ENCODE peak calls at places on chromosomes 2 and 18, in ten cellular contexts. R, L, K, A, F, I, T, X, D and P are unnamed samples. For H3K9me3, the result is how much of the 10 kb centered on the place peaks cover.

GRCh38 chr2:12262681-12263436 is 453.9 kb upstream of the TRIB2 start:
- DNase-seq in T (no peak), D (no peak), A (no peak), F (peak), X (no peak), R (peak), I (no peak), L (no peak), K (peak), P (no peak)

GRCh38 chr2:190755796-190756415 is 107.0 kb downstream of the NAB1 start:
- DNase-seq in K (no peak), R (peak), L (no peak), T (no peak), I (no peak), X (no peak), F (no peak), A (no peak), D (no peak), P (no peak)

GRCh38 chr2:231866450-231866849 is 59.7 kb downstream of the NPPC start:
- DNase-seq in F (no peak), K (no peak), I (no peak), T (no peak), L (no peak), A (no peak), R (no peak), X (no peak), D (no peak), P (no peak)

GRCh38 chr2:26054598-26055348 is 20.9 kb downstream of the RAB10 start:
- DNase-seq in K (no peak), A (no peak), L (no peak), R (peak), D (no peak), X (no peak), T (no peak), I (no peak), F (no peak), P (no peak)

GRCh38 chr2:150088538-150088937 is 398.9 kb downstream of the RND3 start:
- DNase-seq in F (peak), T (no peak), A (no peak), D (no peak), I (no peak), K (no peak), L (no peak), R (peak), X (no peak), P (no peak)

GRCh38 chr2:7691961-7692656 is 774.9 kb downstream of the RNF144A start:
- DNase-seq in K (no peak), R (no peak), X (no peak), D (no peak), T (no peak), I (no peak), A (no peak), F (no peak), L (no peak), P (no peak)

GRCh38 chr2:96116424-96116878 is at the start of gene ADRA2B:
- DNase-seq in I (peak), L (peak), A (no peak), X (peak), F (peak), K (no peak), D (peak), R (no peak), T (no peak), P (peak)

GRCh38 chr18:11850821-11851155 is 425 bp upstream of the CHMP1B start:
- DNase-seq in X (no peak), R (no peak), A (no peak), T (no peak), L (no peak), K (peak), F (peak), D (no peak), I (no peak), P (peak)

GRCh38 chr2:143901185-143901842 is 618.6 kb downstream of the ZEB2 start:
- DNase-seq in T (no peak), R (peak), D (no peak), A (no peak), K (peak), X (no peak), I (no peak), F (peak), L (no peak), P (no peak)

GRCh38 chr2:106096446-106097369 is 97.4 kb downstream of the UXS1 start:
- DNase-seq in D (no peak), I (no peak), F (no peak), R (no peak), K (no peak), L (no peak), X (no peak), A (no peak), T (no peak), P (no peak)

GRCh38 chr2:122740594-122740948 is 985.1 kb downstream of the TSN start:
- DNase-seq in A (no peak), T (no peak), K (no peak), X (no peak), D (no peak), L (no peak), R (no peak), F (no peak), I (no peak), P (no peak)

GRCh38 chr2:187847245-187848208 is 293.3 kb upstream of the TFPI start:
- DNase-seq in L (no peak), I (peak), T (no peak), A (no peak), D (no peak), K (no peak), X (no peak), F (no peak), R (no peak), P (no peak)

GRCh38 chr2:60070166-60070565 is 483.3 kb downstream of the BCL11A start:
- DNase-seq in T (no peak), R (no peak), A (no peak), D (no peak), I (no peak), X (no peak), K (no peak), L (no peak), F (no peak), P (no peak)

GRCh38 chr2:207401338-207401737 is 128.4 kb upstream of the CREB1 start:
- DNase-seq in D (no peak), I (no peak), F (no peak), R (no peak), X (no peak), L (no peak), T (no peak), K (no peak), A (no peak), P (no peak)

GRCh38 chr18:2914844-2915243 is 68.0 kb downstream of the EMILIN2 start:
- DNase-seq in X (peak), K (peak), T (no peak), L (no peak), R (peak), D (no peak), I (no peak), F (peak), A (no peak), P (peak)

GRCh38 chr2:42337356-42337820 is 23.6 kb downstream of the COX7A2L start:
- DNase-seq in X (no peak), L (no peak), D (no peak), K (no peak), A (no peak), T (no peak), R (no peak), F (no peak), I (no peak), P (no peak)

GRCh38 chr2:191512202-191512601 is 165.7 kb upstream of the NABP1 start:
- DNase-seq in F (no peak), R (no peak), T (no peak), D (no peak), A (no peak), L (no peak), K (peak), I (no peak), X (no peak), P (no peak)

GRCh38 chr2:79832540-79833234 is 319.8 kb downstream of the CTNNA2 start:
- DNase-seq in I (no peak), A (no peak), K (no peak), D (no peak), X (no peak), R (no peak), F (no peak), L (no peak), T (peak), P (no peak)

GRCh38 chr18:3806656-3807055 is 356.7 kb downstream of the TGIF1 start:
- DNase-seq in K (no peak), D (no peak), A (no peak), F (no peak), X (no peak), I (no peak), L (no peak), T (no peak), R (no peak), P (no peak)

GRCh38 chr2:239540174-239540573 is 139.4 kb upstream of the HDAC4 start:
- DNase-seq in L (no peak), A (no peak), I (no peak), D (no peak), K (no peak), X (no peak), F (no peak), R (no peak), T (no peak), P (no peak)

GRCh38 chr2:2260691-2261268 is 70.3 kb downstream of the MYT1L start:
- DNase-seq in T (no peak), A (no peak), D (no peak), L (no peak), R (no peak), I (no peak), K (no peak), X (no peak), F (no peak), P (no peak)

GRCh38 chr18:80103231-80103630 is 5.8 kb upstream of the ADNP2 start:
- DNase-seq in I (no peak), D (no peak), A (no peak), K (peak), X (no peak), F (peak), T (no peak), R (peak), L (no peak), P (no peak)

GRCh38 chr2:1642066-1642861 is 102.1 kb downstream of the PXDN start:
- DNase-seq in I (no peak), X (no peak), A (no peak), K (peak), T (no peak), R (peak), F (peak), D (peak), L (no peak), P (peak)

GRCh38 chr2:216139884-216140283 is 30.7 kb downstream of the XRCC5 start:
- DNase-seq in D (no peak), K (no peak), F (no peak), R (no peak), T (no peak), X (no peak), A (no peak), L (peak), I (no peak), P (no peak)

GRCh38 chr2:220465700-220466099 is 838.3 kb downstream of the SLC4A3 start:
- DNase-seq in L (no peak), K (no peak), D (no peak), I (no peak), F (peak), R (no peak), X (no peak), T (no peak), A (no peak), P (no peak)
- H3K27ac ChIP-seq in L (no peak), K (no peak), D (no peak), I (no peak), F (no peak), R (no peak), X (no peak), T (no peak), A (no peak), P (no peak)

DNA sequence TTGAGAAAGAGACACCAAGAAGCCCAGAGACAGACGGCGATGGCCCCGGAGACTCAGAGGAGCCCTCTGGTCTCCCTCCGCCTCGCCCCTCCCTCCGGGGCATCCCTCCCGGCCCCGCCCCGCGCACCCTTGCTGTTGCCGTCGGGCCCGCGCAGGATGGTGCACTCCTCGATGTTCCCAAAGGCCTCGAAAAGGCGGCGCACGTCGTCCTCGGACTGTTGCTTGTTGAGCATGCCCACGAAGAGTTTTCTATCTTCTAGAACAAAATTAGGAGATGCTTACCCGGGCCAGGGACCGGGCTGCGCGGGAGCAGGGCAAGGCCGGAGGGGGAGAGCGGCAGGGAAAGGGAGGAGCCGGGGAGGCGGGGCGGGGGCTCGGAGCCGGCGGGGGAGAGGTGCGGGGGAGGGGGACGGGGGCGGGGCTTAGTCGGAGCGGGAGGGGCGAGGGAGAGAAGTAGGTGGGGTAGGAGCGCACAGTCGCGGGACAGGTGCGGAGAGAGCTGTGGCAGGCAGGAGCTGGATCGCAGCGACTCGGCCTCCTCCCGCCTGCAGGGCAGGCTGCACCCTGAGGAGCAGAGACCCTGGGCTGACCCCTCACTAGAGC is 290.5 kb downstream of the CELF4 start:
- DNase-seq in A (no peak), K (no peak), R (no peak), I (no peak), T (no peak), F (no peak), D (no peak), L (no peak), X (peak), P (no peak)
- H3K4me3 ChIP-seq in A (no peak), K (no peak), R (no peak), I (no peak), T (no peak), F (no peak), D (no peak), L (no peak), X (peak), P (no peak)

GRCh38 chr18:73414069-73414468 is 546.3 kb upstream of the NETO1 start:
- DNase-seq in A (no peak), D (no peak), T (no peak), R (no peak), X (no peak), F (no peak), K (no peak), L (no peak), I (no peak), P (no peak)
- H3K9me3 ChIP-seq in A (under half), D (under half), T (under half), R (under half), X (under half), F (under half), K (under half), L (under half), I (under half), P (under half)

DNA sequence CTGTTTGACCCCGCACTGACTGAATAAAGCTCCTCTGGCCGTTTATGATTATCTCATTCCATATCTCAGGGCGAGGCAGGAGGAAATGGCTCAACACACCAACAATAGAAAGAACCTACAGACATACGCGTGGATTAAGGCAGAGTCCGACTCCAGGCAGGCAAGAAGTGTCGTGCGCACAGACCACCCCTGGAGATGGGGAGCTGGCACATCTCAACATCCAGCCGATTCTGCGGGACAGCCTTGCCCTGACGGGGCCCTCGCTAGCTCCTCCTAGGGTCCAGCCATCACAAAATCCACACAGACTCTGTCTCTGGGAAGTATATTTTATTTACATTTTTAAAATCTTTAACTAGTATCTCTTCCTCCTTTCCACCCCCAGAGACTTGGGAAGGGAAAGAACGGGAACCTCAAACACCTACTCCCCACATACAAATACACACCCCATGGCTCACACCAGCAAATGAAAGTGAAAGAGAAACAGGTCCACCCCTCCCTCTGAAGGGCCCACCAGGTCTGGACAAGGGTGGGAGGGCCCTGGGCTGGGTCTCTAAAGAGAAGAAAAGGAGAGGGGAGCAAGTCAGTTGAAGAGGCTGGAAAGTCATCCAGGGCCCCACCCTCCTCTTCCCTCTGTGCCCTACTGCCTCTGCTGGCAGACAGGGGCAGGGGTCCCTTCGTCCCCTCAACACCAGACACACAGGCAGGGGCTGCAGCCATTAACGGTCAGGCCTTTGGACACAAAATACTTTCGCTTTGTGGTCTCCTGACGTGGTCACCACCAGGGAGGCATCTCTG is 3.2 kb downstream of the GPBAR1 start:
- DNase-seq in I (no peak), T (no peak), X (no peak), A (no peak), K (no peak), F (no peak), L (no peak), D (peak), R (no peak), P (peak)
- H3K27ac ChIP-seq in I (no peak), T (no peak), X (no peak), A (no peak), K (no peak), F (no peak), L (no peak), D (no peak), R (no peak), P (no peak)